ENCODE peak calls at places on chromosomes 2 and 18, in four cellular contexts. S, O, V and K are unnamed samples.

GRCh38 chr18:24731981-24732380 is 271.5 kb downstream of the HRH4 start:
- DNase-seq in O (no peak), S (no peak), V (no peak), K (no peak)

GRCh38 chr2:23603581-23603980 is 218.6 kb downstream of the KLHL29 start:
- DNase-seq in O (no peak), V (no peak), S (no peak), K (no peak)

GRCh38 chr18:5463390-5463789 is 80.4 kb downstream of the EPB41L3 start:
- DNase-seq in O (no peak), S (no peak), V (no peak), K (no peak)

GRCh38 chr2:85248741-85249524 is 78.9 kb downstream of the TGOLN2 start:
- DNase-seq in O (no peak), S (no peak), V (no peak), K (no peak)

GRCh38 chr2:198137733-198138132 is 333.3 kb downstream of the PLCL1 start:
- DNase-seq in S (no peak), V (no peak), O (no peak), K (no peak)

GRCh38 chr2:23427350-23427749 is 42.4 kb downstream of the KLHL29 start:
- DNase-seq in O (no peak), V (peak), S (no peak), K (no peak)

GRCh38 chr2:88182721-88183120 is 12.6 kb downstream of the THNSL2 start:
- DNase-seq in O (no peak), V (no peak), S (no peak), K (no peak)

GRCh38 chr2:187917535-187917934 is 363.3 kb upstream of the TFPI start:
- DNase-seq in V (no peak), S (no peak), O (no peak), K (no peak)

GRCh38 chr18:7415081-7415894 is 151.8 kb upstream of the PTPRM start:
- DNase-seq in O (no peak), S (no peak), V (no peak), K (no peak)

GRCh38 chr18:75201273-75201898 is 7.6 kb downstream of the PTGR3 start:
- DNase-seq in V (no peak), O (no peak), S (no peak), K (no peak)